ENCODE peak calls at places on chromosomes 16 and 17, in four cellular contexts. One of them, this sample, is unnamed.

GRCh38 chr17:26809033-26809432 is 484.9 kb upstream of the WSB1 start:
- DNase-seq in ovary: no peak
- DNase-seq in suprapubic skin: no peak
- DNase-seq in progenitor cell of endocrine pancreas: no peak
- DNase-seq in this sample: no peak

GRCh38 chr17:42659079-42659931 is at the start of gene TUBG2:
- DNase-seq in progenitor cell of endocrine pancreas: peak; percentile 91
- DNase-seq in ovary: peak; percentile 93
- DNase-seq in suprapubic skin: no peak
- DNase-seq in this sample: peak; percentile 99

GRCh38 chr17:42428141-42428944 is 5.3 kb upstream of the CAVIN1 start:
- DNase-seq in suprapubic skin: no peak
- DNase-seq in ovary: no peak
- DNase-seq in progenitor cell of endocrine pancreas: no peak
- DNase-seq in this sample: no peak

GRCh38 chr16:73710526-73710925 is 586.1 kb upstream of the PSMD7 start:
- DNase-seq in progenitor cell of endocrine pancreas: no peak
- DNase-seq in ovary: no peak
- DNase-seq in suprapubic skin: no peak
- DNase-seq in this sample: no peak

GRCh38 chr16:67965668-67966548 is 2.5 kb downstream of the SLC12A4 start:
- DNase-seq in progenitor cell of endocrine pancreas: no peak
- DNase-seq in suprapubic skin: no peak
- DNase-seq in ovary: no peak
- DNase-seq in this sample: no peak

GRCh38 chr17:80443916-80444708 is 29.1 kb downstream of the ENDOV start:
- DNase-seq in progenitor cell of endocrine pancreas: no peak
- DNase-seq in suprapubic skin: no peak
- DNase-seq in ovary: no peak
- DNase-seq in this sample: no peak

GRCh38 chr16:67001726-67002125 is 13.3 kb downstream of the CES4A start:
- DNase-seq in ovary: no peak
- DNase-seq in suprapubic skin: no peak
- DNase-seq in progenitor cell of endocrine pancreas: no peak
- DNase-seq in this sample: no peak

GRCh38 chr16:1945559-1946391 is 2.8 kb upstream of the MSRB1 start:
- DNase-seq in suprapubic skin: no peak
- DNase-seq in progenitor cell of endocrine pancreas: no peak
- DNase-seq in ovary: no peak
- DNase-seq in this sample: no peak

GRCh38 chr17:35073991-35074627 is 10.6 kb upstream of the RFFL start:
- DNase-seq in progenitor cell of endocrine pancreas: no peak
- DNase-seq in suprapubic skin: no peak
- DNase-seq in ovary: no peak
- DNase-seq in this sample: no peak

GRCh38 chr17:38914741-38915638 is 10.4 kb upstream of the LASP1NB start:
- DNase-seq in suprapubic skin: peak; percentile 78
- DNase-seq in ovary: peak; percentile 18
- DNase-seq in progenitor cell of endocrine pancreas: no peak
- DNase-seq in this sample: no peak

GRCh38 chr17:20179031-20179430 is 169.9 kb downstream of the SPECC1 start:
- DNase-seq in ovary: no peak
- DNase-seq in suprapubic skin: no peak
- DNase-seq in progenitor cell of endocrine pancreas: no peak
- DNase-seq in this sample: no peak

GRCh38 chr17:7042507-7043194 is 1.2 kb downstream of the SLC16A11 start:
- DNase-seq in suprapubic skin: peak; percentile 80
- DNase-seq in progenitor cell of endocrine pancreas: no peak
- DNase-seq in ovary: no peak
- DNase-seq in this sample: no peak

GRCh38 chr17:80849119-80849518 is 142.5 kb upstream of the CHMP6 start:
- DNase-seq in suprapubic skin: no peak
- DNase-seq in ovary: no peak
- DNase-seq in progenitor cell of endocrine pancreas: no peak
- DNase-seq in this sample: no peak

GRCh38 chr17:68169840-68170239 is 78.0 kb upstream of the AMZ2 start:
- DNase-seq in suprapubic skin: no peak
- DNase-seq in ovary: no peak
- DNase-seq in progenitor cell of endocrine pancreas: no peak
- DNase-seq in this sample: no peak

GRCh38 chr16:46859719-46860152 is 24.4 kb upstream of the GPT2 start:
- DNase-seq in ovary: no peak
- DNase-seq in suprapubic skin: no peak
- DNase-seq in progenitor cell of endocrine pancreas: no peak
- DNase-seq in this sample: no peak

DNA sequence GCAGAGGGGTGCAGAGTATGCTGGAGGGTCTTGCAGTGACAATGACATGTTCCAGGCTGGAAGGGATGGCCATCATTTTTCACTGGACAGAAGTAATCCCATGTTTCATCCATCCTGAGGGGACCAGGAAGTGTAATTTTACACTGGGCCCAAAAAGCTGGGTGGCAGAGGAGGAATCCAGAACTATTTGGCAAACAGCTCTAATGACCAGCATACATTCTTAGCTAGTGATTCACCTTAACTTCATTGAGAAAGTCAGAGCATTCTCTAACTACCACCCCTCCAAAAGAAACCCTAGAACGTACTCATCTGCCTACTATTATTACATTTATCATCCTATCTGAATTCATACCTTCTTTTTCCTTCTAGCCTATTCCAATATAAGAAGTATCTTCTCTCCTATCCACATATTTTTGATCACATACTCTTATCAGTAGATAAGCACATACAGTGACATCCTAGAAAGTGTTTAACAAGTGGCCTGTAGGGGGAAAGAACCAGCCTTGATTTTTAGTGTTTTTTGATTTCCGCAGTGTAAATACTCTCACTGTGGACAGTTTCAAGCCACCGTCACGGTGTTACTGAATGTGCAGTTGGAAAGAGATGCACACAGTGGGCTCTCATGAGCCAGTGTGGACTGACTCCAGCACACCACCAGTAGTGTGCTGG is 118.1 kb downstream of the FTO start:
- DNase-seq in suprapubic skin: no peak
- DNase-seq in progenitor cell of endocrine pancreas: no peak
- DNase-seq in ovary: no peak
- DNase-seq in this sample: no peak
- TF ChIP-seq CTCF in suprapubic skin: no peak
- TF ChIP-seq CTCF in progenitor cell of endocrine pancreas: no peak
- TF ChIP-seq CTCF in ovary: no peak
- TF ChIP-seq CTCF in this sample: no peak

GRCh38 chr17:74786411-74787097 is 10.4 kb upstream of the NAT9 start:
- DNase-seq in progenitor cell of endocrine pancreas: no peak
- DNase-seq in ovary: no peak
- DNase-seq in suprapubic skin: no peak
- DNase-seq in this sample: no peak

GRCh38 chr17:74785981-74786360 is 9.8 kb upstream of the NAT9 start:
- DNase-seq in progenitor cell of endocrine pancreas: no peak
- DNase-seq in ovary: no peak
- DNase-seq in suprapubic skin: no peak
- DNase-seq in this sample: no peak

GRCh38 chr17:74780443-74781238 is 4.5 kb upstream of the NAT9 start:
- DNase-seq in suprapubic skin: no peak
- DNase-seq in ovary: no peak
- DNase-seq in progenitor cell of endocrine pancreas: no peak
- DNase-seq in this sample: no peak

GRCh38 chr17:74782571-74782970 is 6.4 kb upstream of the NAT9 start:
- DNase-seq in ovary: no peak
- DNase-seq in progenitor cell of endocrine pancreas: no peak
- DNase-seq in suprapubic skin: no peak
- DNase-seq in this sample: no peak

DNA sequence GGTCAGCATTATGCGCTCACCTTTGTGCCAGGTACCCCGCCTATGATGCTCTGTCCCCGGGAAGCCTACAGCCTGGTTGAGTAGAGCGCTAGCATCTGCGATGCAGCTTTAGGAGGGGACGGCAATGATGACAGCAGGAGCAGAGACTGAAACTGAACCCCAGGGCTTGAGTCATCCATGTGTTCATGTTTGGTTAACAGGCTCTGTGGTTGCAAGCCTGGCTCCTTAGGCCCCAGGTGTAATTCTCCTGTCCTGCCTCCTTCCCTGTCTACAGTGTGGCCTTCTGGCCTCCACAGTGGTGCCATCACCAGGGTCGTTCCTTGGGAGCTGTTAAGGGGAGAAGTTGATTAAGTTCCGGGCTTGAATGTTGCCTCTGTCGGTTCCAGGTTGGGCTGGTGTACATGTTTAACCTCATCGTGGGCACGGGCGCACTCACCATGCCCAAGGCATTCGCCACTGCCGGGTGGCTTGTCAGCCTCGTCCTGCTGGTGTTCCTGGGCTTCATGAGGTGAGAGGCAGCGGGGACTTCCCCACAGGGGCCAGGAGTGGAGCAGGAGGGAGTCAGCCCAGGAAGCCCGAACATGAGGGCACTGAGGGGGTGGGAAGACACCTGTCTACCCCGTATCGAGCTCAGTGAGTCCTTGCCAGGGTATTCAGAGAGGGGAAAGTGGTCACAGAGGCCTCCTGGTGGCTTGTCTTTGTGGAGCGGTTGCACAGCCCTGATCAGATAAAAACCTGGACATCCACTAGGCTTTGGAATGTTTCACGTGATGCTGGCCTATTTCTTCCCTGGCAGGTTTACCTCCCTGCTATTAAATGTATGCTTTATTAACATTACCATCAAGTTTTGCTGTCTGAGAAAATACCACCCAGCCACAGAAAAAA is 9.2 kb upstream of the NAT9 start:
- DNase-seq in progenitor cell of endocrine pancreas: no peak
- DNase-seq in ovary: no peak
- DNase-seq in suprapubic skin: no peak
- DNase-seq in this sample: no peak
- TF ChIP-seq CTCF in progenitor cell of endocrine pancreas: no peak
- TF ChIP-seq CTCF in ovary: no peak
- TF ChIP-seq CTCF in suprapubic skin: no peak
- TF ChIP-seq CTCF in this sample: no peak

DNA sequence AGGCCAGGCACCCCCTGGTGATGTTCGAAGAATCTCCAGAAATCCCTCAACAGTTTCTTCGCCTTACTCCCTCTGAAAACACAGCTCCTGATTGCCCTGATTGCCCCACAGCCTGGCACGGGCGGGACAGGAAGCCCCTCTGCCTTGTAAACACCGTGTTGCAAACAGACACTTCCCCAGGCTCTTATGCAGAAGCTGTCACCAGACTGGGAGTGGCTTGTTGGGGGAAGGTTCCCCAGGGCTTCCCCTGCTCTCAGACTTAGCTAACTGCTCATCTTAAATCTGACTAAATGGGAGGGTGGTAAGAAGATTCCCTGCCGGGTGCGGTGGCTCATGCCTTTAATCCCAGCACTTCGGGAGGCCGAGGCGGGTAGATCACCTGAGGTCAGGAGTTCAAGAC is 11.2 kb downstream of the PIK3R5 start:
- DNase-seq in suprapubic skin: no peak
- DNase-seq in progenitor cell of endocrine pancreas: no peak
- DNase-seq in ovary: no peak
- DNase-seq in this sample: no peak
- TF ChIP-seq CTCF in suprapubic skin: no peak
- TF ChIP-seq CTCF in progenitor cell of endocrine pancreas: no peak
- TF ChIP-seq CTCF in ovary: no peak
- TF ChIP-seq CTCF in this sample: no peak

GRCh38 chr17:58166682-58167081 is at the start of gene OR4D2:
- DNase-seq in ovary: no peak
- DNase-seq in progenitor cell of endocrine pancreas: no peak
- DNase-seq in suprapubic skin: no peak
- DNase-seq in this sample: no peak

GRCh38 chr17:58158181-58158580 is 8.6 kb upstream of the OR4D2 start:
- DNase-seq in ovary: no peak
- DNase-seq in progenitor cell of endocrine pancreas: no peak
- DNase-seq in suprapubic skin: no peak
- DNase-seq in this sample: no peak

GRCh38 chr17:58156839-58157803 is 8.9 kb downstream of the OR4D1 start:
- DNase-seq in progenitor cell of endocrine pancreas: no peak
- DNase-seq in suprapubic skin: no peak
- DNase-seq in ovary: no peak
- DNase-seq in this sample: no peak

GRCh38 chr17:58165981-58166380 is 801 bp upstream of the OR4D2 start:
- DNase-seq in ovary: no peak
- DNase-seq in progenitor cell of endocrine pancreas: no peak
- DNase-seq in suprapubic skin: no peak
- DNase-seq in this sample: no peak

DNA sequence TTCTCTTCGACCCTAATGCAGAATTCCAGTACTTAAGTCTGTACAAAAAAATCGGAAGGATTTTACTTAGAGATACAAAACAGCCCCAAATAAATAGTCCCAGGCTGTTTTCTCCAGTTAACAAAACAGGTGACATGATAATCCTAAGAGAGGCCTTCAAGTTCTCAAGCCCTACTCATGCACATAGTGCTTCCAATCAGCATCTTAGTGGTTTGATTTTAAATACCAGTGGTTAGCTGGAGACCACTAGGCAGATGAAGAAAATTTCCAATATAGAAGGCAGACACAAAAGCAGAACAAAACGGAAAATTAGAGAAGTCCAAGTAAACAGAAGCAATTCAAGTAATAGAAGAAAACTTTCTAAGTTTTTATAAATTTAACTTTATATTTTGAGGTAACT is 5.2 kb upstream of the OR4D2 start:
- DNase-seq in suprapubic skin: no peak
- DNase-seq in progenitor cell of endocrine pancreas: no peak
- DNase-seq in ovary: no peak
- DNase-seq in this sample: no peak
- TF ChIP-seq CTCF in suprapubic skin: no peak
- TF ChIP-seq CTCF in progenitor cell of endocrine pancreas: no peak
- TF ChIP-seq CTCF in ovary: no peak
- TF ChIP-seq CTCF in this sample: no peak

GRCh38 chr16:75062944-75063444 is 53.6 kb downstream of the LDHD start:
- DNase-seq in ovary: no peak
- DNase-seq in suprapubic skin: no peak
- DNase-seq in progenitor cell of endocrine pancreas: no peak
- DNase-seq in this sample: no peak
- TF ChIP-seq CTCF in ovary: no peak
- TF ChIP-seq CTCF in suprapubic skin: no peak
- TF ChIP-seq CTCF in progenitor cell of endocrine pancreas: no peak
- TF ChIP-seq CTCF in this sample: no peak

This sample was measured in D721Med.